ENCODE peak calls at places on chromosomes 5 and 9, in seven cellular contexts. G is neuronal stem cell; L is body of pancreas; R is fibroblast of mammary gland; A is A549; D is CD8-positive, alpha-beta T cell; X is aorta. K is an unnamed sample.

GRCh38 chr5:120910610-120911009 is 446.5 kb downstream of the PRR16 start:
- DNase-seq in X (no peak), D (no peak), A (no peak), R (no peak), G (no peak), L (no peak), K (no peak)

GRCh38 chr9:121376214-121376830 is 6.3 kb upstream of the STOM start:
- DNase-seq in A (no peak), G (no peak), X (no peak), R (peak), D (no peak), L (no peak), K (no peak)

GRCh38 chr9:91495450-91495849 is 71.8 kb upstream of the NFIL3 start:
- DNase-seq in G (no peak), R (peak), D (no peak), X (no peak), A (no peak), L (no peak), K (no peak)

GRCh38 chr5:44770936-44771717 is 37.6 kb upstream of the MRPS30 start:
- DNase-seq in A (no peak), X (no peak), G (no peak), R (peak), L (no peak), D (no peak), K (no peak)

GRCh38 chr9:99873531-99873930 is 32.9 kb upstream of the STX17 start:
- DNase-seq in R (peak), G (no peak), X (no peak), D (no peak), A (peak), L (no peak), K (no peak)

GRCh38 chr9:124212381-124213050 is 45.2 kb upstream of the NEK6 start:
- DNase-seq in G (no peak), D (no peak), R (peak), A (no peak), L (no peak), X (peak), K (peak)

GRCh38 chr9:20509464-20509863 is 112.8 kb downstream of the MLLT3 start:
- DNase-seq in R (no peak), L (no peak), G (no peak), D (no peak), X (no peak), A (no peak), K (no peak)

GRCh38 chr5:138903113-138903789 is 28.1 kb upstream of the LRRTM2 start:
- DNase-seq in G (no peak), D (no peak), A (no peak), L (no peak), R (peak), X (no peak), K (no peak)

GRCh38 chr9:122819326-122819725 is 9.1 kb downstream of the PDCL start:
- DNase-seq in D (no peak), G (no peak), R (peak), X (no peak), A (no peak), L (no peak), K (no peak)

GRCh38 chr9:35907732-35908483 is 1.4 kb upstream of the SPAAR start:
- DNase-seq in D (no peak), X (peak), R (peak), A (peak), L (peak), G (peak), K (peak)

GRCh38 chr9:128898382-128898781 is 16.4 kb downstream of the LRRC8A start:
- DNase-seq in G (no peak), D (no peak), X (no peak), L (no peak), A (no peak), R (no peak), K (no peak)

GRCh38 chr5:140553657-140554056 is 3.6 kb downstream of the SRA1 start:
- DNase-seq in X (no peak), D (no peak), L (no peak), R (peak), A (no peak), G (no peak), K (no peak)

GRCh38 chr5:146706321-146706972 is 172.1 kb downstream of the PPP2R2B start:
- DNase-seq in X (no peak), L (no peak), A (no peak), R (no peak), G (no peak), D (no peak), K (peak)

GRCh38 chr9:85258823-85259370 is 482.9 kb downstream of the AGTPBP1 start:
- DNase-seq in D (no peak), R (peak), G (peak), L (peak), A (peak), X (peak), K (no peak)

GRCh38 chr9:127397722-127398647 is 1.0 kb downstream of the SLC2A8 start:
- DNase-seq in A (peak), R (peak), X (peak), D (peak), L (peak), G (peak), K (no peak)

GRCh38 chr5:68436686-68437520 is 221.3 kb downstream of the PIK3R1 start:
- DNase-seq in A (no peak), R (no peak), L (no peak), D (no peak), G (no peak), X (no peak), K (no peak)

GRCh38 chr9:71987471-71988371 is 72.7 kb downstream of the C9orf57 start:
- DNase-seq in G (no peak), A (no peak), L (no peak), X (no peak), D (no peak), R (no peak), K (no peak)

GRCh38 chr9:87504938-87505337 is 7.3 kb downstream of the DAPK1 start:
- DNase-seq in G (no peak), L (no peak), X (no peak), D (no peak), R (no peak), A (no peak), K (no peak)

GRCh38 chr5:56913766-56914165 is 4.4 kb downstream of the SETD9 start:
- DNase-seq in X (no peak), L (no peak), R (no peak), G (no peak), D (no peak), A (no peak), K (no peak)

GRCh38 chr5:149030392-149030791 is 32.5 kb downstream of the SH3TC2 start:
- DNase-seq in A (no peak), D (no peak), X (no peak), G (no peak), L (no peak), R (no peak), K (no peak)

GRCh38 chr9:94993821-94994165 is 267.3 kb downstream of the AOPEP start:
- DNase-seq in G (no peak), X (no peak), R (no peak), A (no peak), D (no peak), L (no peak), K (no peak)

GRCh38 chr5:94908889-94909480 is 290.5 kb downstream of the SLF1 start:
- DNase-seq in L (no peak), G (peak), X (no peak), D (no peak), A (peak), R (peak), K (no peak)

GRCh38 chr5:160844177-160844576 is 7.8 kb downstream of the ATP10B start:
- DNase-seq in L (no peak), A (no peak), R (no peak), X (no peak), G (no peak), D (no peak), K (no peak)

GRCh38 chr5:10145922-10146321 is 103.8 kb downstream of the ATPSCKMT start:
- DNase-seq in X (no peak), A (peak), L (no peak), D (no peak), R (peak), G (no peak), K (no peak)

GRCh38 chr9:132748450-132748849 is 78.2 kb downstream of the GTF3C4 start:
- DNase-seq in D (no peak), R (no peak), G (no peak), X (no peak), L (no peak), A (no peak), K (no peak)

GRCh38 chr5:161547573-161548471 is 1.3 kb upstream of the GABRB2 start:
- DNase-seq in G (peak), X (peak), A (no peak), L (peak), R (no peak), D (no peak), K (no peak)

GRCh38 chr5:67510204-67510603 is 313.6 kb upstream of the CD180 start:
- DNase-seq in X (no peak), A (no peak), G (no peak), R (peak), L (no peak), D (no peak), K (no peak)

GRCh38 chr5:35745193-35745592 is 111.5 kb upstream of the IL7R start:
- DNase-seq in D (no peak), R (no peak), X (no peak), L (no peak), G (no peak), A (no peak), K (no peak)

GRCh38 chr9:71783120-71783523 is 14.8 kb upstream of the CEMIP2 start:
- DNase-seq in A (no peak), X (peak), G (no peak), L (no peak), R (no peak), D (peak), K (peak)

GRCh38 chr5:19625562-19625961 is 362.4 kb downstream of the CDH18 start:
- DNase-seq in R (no peak), L (no peak), D (no peak), G (no peak), X (no peak), A (no peak), K (no peak)

GRCh38 chr9:88821033-88821748 is 170.1 kb upstream of the S1PR3 start:
- DNase-seq in R (peak), A (no peak), L (no peak), D (no peak), G (no peak), X (no peak), K (no peak)

GRCh38 chr9:114671605-114672004 is 10.4 kb downstream of the TEX48 start:
- DNase-seq in G (no peak), R (no peak), L (peak), A (no peak), D (no peak), X (no peak), K (no peak)

GRCh38 chr5:34970552-34970951 is 41.2 kb downstream of the DNAJC21 start:
- DNase-seq in A (no peak), X (no peak), R (peak), L (no peak), G (no peak), D (no peak), K (no peak)

GRCh38 chr5:178651046-178651810 is 24.4 kb upstream of the CLK4 start:
- DNase-seq in R (peak), G (no peak), A (no peak), L (no peak), D (no peak), X (no peak), K (no peak)

GRCh38 chr5:65190328-65191053 is 291.2 kb downstream of the ADAMTS6 start:
- DNase-seq in X (no peak), D (no peak), G (no peak), R (peak), L (no peak), A (no peak), K (no peak)

GRCh38 chr5:72848474-72849428 is 32.3 kb downstream of the TNPO1 start:
- DNase-seq in X (peak), G (peak), D (peak), L (peak), A (peak), R (no peak), K (no peak)

GRCh38 chr9:14127656-14128055 is 186.3 kb downstream of the NFIB start:
- DNase-seq in A (no peak), G (no peak), D (no peak), R (peak), X (no peak), L (no peak), K (no peak)

DNA sequence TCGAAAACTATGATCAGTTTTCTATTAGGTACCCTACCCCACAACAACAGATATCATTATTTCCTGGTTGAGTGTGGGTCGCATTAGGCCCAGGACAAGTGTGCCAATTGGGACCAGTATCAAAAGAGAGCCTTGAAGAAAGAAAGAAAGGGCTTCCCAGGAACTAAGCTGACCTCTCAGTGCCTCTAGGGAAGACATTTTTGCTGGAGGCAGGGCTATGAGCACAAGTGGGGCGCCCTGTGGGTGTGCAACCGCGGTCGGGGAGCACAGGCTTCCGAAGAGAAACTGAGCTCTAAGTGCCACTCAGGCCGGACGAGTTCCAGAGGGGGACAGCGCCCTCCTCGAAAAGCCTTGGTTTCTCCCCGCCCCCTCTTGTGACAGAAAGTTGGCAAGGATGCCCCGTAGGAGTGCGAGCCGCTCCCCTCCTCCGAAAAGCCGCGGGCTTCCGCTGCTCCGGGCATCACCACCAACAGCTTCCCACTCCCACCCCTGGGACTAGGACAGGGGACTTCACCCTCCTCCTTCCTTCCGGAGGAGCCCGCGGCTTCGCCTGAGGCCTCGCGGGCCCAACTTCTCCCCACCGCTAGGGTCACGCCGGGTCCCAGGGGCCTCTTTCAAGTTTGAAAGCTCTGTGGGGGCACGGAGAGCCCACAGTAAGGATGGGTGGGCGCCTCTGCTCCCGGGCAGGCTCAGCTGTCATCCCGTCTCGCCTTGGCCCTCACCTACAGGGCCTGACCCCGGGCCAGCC is 2.0 kb downstream of the NR2F1-AS1 start:
- DNase-seq in A (no peak), G (no peak), X (peak), D (no peak), R (peak), L (no peak), K (peak)
- H3K4me3 ChIP-seq in A (peak), G (peak), X (peak), D (no peak), R (peak), L (no peak), K (peak)

GRCh38 chr9:90002299-90003045 is 397.7 kb downstream of the GADD45G start:
- DNase-seq in R (no peak), D (no peak), X (no peak), L (no peak), A (no peak), G (no peak), K (no peak)

GRCh38 chr9:90001756-90002155 is 396.9 kb downstream of the GADD45G start:
- DNase-seq in G (no peak), L (no peak), A (no peak), D (no peak), X (no peak), R (no peak), K (no peak)

GRCh38 chr9:90000925-90001324 is 396.1 kb downstream of the GADD45G start:
- DNase-seq in R (no peak), D (no peak), A (no peak), G (no peak), L (no peak), X (no peak), K (no peak)

GRCh38 chr9:89999176-89999533 is 394.3 kb downstream of the GADD45G start:
- DNase-seq in A (no peak), R (no peak), G (no peak), X (no peak), L (peak), D (no peak), K (no peak)

GRCh38 chr9:89999534-90000370 is 394.9 kb downstream of the GADD45G start:
- DNase-seq in X (peak), L (peak), A (peak), D (peak), G (no peak), R (peak), K (no peak)
- H3K4me3 ChIP-seq in X (no peak), L (no peak), A (peak), D (peak), G (no peak), R (no peak), K (no peak)

GRCh38 chr5:135030691-135031145 is 3.3 kb downstream of the PITX1 start:
- DNase-seq in L (no peak), A (no peak), D (no peak), R (no peak), X (no peak), G (no peak), K (no peak)
- H3K4me3 ChIP-seq in L (peak), A (no peak), D (no peak), R (no peak), X (no peak), G (peak), K (peak)

GRCh38 chr9:38319496-38320173 is 72.9 kb upstream of the ALDH1B1 start:
- DNase-seq in L (no peak), G (no peak), R (no peak), X (no peak), D (no peak), A (no peak), K (no peak)
- H3K4me3 ChIP-seq in L (no peak), G (no peak), R (no peak), X (peak), D (no peak), A (no peak), K (no peak)